ENCODE peak calls at places on chromosomes 11 and 22, in nine cellular contexts. A is sigmoid colon, W is stomach, G is SK-N-SH, T is HL-60, H is prostate gland, J is HCT116, K is K562, B is endothelial cell of umbilical vein. N is an unnamed sample.

GRCh38 chr11:34346551-34346950 is 11.3 kb downstream of the ABTB2 start:
- DNase-seq in A (no peak), W (no peak), G (peak; percentile 40), T (no peak), H (no peak), J (no peak), K (no peak), B (no peak), N (no peak)

GRCh38 chr22:35995772-35996171 is 32.9 kb downstream of the RBFOX2 start:
- DNase-seq in A (peak; percentile 95), W (peak; percentile 50), G (no peak), T (no peak), H (no peak), J (no peak), K (peak; percentile 11), B (peak; percentile 70), N (peak; percentile 94)

GRCh38 chr11:35352107-35352888 is 67.1 kb downstream of the SLC1A2 start:
- DNase-seq in A (no peak), W (peak; percentile 53), G (no peak), T (no peak), H (no peak), J (no peak), K (peak; percentile 36), B (no peak), N (no peak)

GRCh38 chr11:63478896-63479295 is 12.1 kb downstream of the PLAAT5 start:
- DNase-seq in A (peak; percentile 76), W (peak; percentile 54), G (peak; percentile 76), T (peak; percentile 73), H (peak; percentile 50), J (peak; percentile 68), K (peak; percentile 67), B (peak; percentile 79), N (no peak)

GRCh38 chr11:107011977-107012376 is 6.3 kb downstream of the GUCY1A2 start:
- DNase-seq in A (no peak), W (no peak), G (no peak), T (no peak), H (no peak), J (no peak), K (no peak), B (no peak), N (no peak)

GRCh38 chr22:49571326-49571725 is 256.3 kb downstream of the BRD1 start:
- DNase-seq in A (peak; percentile 22), W (peak; percentile 20), G (no peak), T (no peak), H (no peak), J (no peak), K (no peak), B (no peak), N (no peak)

GRCh38 chr11:100895449-100895848 is 208.4 kb downstream of the ARHGAP42 start:
- DNase-seq in A (no peak), W (no peak), G (no peak), T (no peak), H (no peak), J (no peak), K (no peak), B (no peak), N (no peak)

GRCh38 chr11:10374386-10374785 is 69.5 kb downstream of the ADM start:
- DNase-seq in A (no peak), W (no peak), G (no peak), T (no peak), H (no peak), J (no peak), K (no peak), B (no peak), N (peak; percentile 68)

GRCh38 chr22:30767656-30768055 is 73.0 kb downstream of the OSBP2 start:
- DNase-seq in A (no peak), W (no peak), G (no peak), T (no peak), H (no peak), J (no peak), K (no peak), B (no peak), N (no peak)

GRCh38 chr11:3205261-3206127 is 13.1 kb downstream of the MRGPRG start:
- DNase-seq in A (no peak), W (no peak), G (peak; percentile 27), T (no peak), H (no peak), J (no peak), K (no peak), B (no peak), N (no peak)

DNA sequence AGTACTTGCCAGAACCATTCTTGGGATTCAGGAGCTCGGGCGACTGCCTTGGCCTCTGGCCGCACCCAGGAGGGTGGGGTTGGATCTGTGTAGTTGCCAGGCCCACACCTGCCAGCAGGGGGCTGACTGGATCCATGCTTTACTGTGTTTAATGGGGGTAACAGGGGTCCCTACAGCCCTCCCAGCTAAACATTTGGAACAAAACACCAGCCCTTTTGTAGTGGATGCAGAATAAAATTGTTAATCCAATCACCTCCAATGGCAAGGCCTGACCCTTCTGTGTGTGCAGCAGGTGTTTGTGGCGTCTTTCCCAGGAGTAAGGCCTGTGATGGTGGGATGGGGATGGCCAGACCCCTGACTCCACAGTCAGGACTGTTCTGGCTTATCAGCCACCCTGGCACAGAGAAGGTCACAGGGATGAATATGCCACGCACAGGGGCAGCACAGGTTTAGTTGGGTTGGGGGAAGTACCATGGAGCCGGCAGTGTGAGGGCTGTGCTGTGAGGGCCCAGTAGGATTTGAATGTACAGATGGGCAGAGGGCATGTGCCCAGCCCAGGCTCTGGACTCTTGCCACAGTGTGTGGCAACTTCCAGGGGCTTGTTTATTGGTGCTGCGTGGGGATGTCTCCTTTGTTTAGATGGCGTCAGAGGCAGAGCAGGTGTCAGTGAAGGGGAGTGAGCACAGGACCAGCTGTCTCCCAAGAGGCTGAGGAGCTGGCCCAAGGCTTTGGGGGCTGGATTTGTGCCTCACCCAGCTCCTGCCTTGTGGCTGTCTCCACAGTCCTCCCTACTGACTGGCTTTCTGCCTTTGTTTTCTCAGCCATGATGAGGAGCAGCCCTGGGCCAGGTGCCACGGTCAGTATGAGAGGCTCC is 22.2 kb downstream of the SUN2 start:
- DNase-seq in A (peak; percentile 96), W (peak; percentile 77), G (peak; percentile 74), T (peak; percentile 31), H (peak; percentile 67), J (no peak), K (peak; percentile 58), B (peak; percentile 19), N (peak; percentile 95)
- TF ChIP-seq POLR2AphosphoS5 in A (peak; percentile 39), W (no peak), G (no peak), T (peak; percentile 58), H (peak; percentile 52), J (no peak), K (peak; percentile 19), B (peak; percentile 26), N (peak; percentile 82)

GRCh38 chr11:82890941-82891340 is 9.3 kb downstream of the PRCP start:
- DNase-seq in A (no peak), W (no peak), G (no peak), T (peak; percentile 35), H (no peak), J (no peak), K (no peak), B (no peak), N (no peak)

GRCh38 chr11:82895437-82896091 is 4.7 kb downstream of the PRCP start:
- DNase-seq in A (no peak), W (no peak), G (no peak), T (peak; percentile 42), H (no peak), J (no peak), K (no peak), B (no peak), N (no peak)

GRCh38 chr11:82889133-82890001 is 10.9 kb downstream of the PRCP start:
- DNase-seq in A (no peak), W (no peak), G (no peak), T (peak; percentile 81), H (no peak), J (no peak), K (no peak), B (peak; percentile 96), N (no peak)

GRCh38 chr11:82892611-82893169 is 7.5 kb downstream of the PRCP start:
- DNase-seq in A (no peak), W (no peak), G (no peak), T (no peak), H (no peak), J (no peak), K (no peak), B (no peak), N (no peak)

DNA sequence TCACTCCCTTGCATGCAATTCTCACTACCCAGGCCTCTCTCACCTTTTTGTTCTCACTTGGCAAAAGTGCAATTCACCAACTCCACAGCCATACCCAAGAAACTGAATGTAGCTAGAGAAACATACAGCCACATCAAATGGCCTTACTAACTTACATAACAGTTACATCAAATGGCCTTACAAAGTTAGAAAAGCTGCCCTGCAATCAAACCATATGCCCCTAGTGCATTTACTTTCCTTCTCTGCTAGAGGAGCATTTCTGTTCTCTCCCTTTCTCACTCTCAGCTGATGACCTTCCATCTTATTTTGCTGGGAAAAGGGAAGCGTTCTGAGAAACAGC is 10.3 kb downstream of the PRCP start:
- DNase-seq in A (no peak), W (no peak), G (no peak), T (no peak), H (no peak), J (no peak), K (no peak), B (no peak), N (no peak)
- H3K4me3 ChIP-seq in A (no peak overlapping the region), W (no peak overlapping the region), G (no peak overlapping the region), T (peak overlapping the region; percentile 11), H (no peak overlapping the region), J (no peak overlapping the region), K (no peak overlapping the region), B (no peak overlapping the region), N (no peak overlapping the region)

GRCh38 chr22:27170491-27170890 is 513.1 kb downstream of the MIAT start:
- DNase-seq in A (peak; percentile 81), W (no peak), G (no peak), T (no peak), H (no peak), J (peak; percentile 29), K (no peak), B (peak; percentile 36), N (no peak)
- TF ChIP-seq POLR2AphosphoS5 in A (no peak), W (no peak), G (no peak), T (no peak), H (peak; percentile 27), J (no peak), K (no peak), B (no peak), N (peak; percentile 29)

GRCh38 chr11:44566559-44566949 is 1.1 kb downstream of the CD82 start:
- DNase-seq in A (no peak), W (no peak), G (no peak), T (no peak), H (no peak), J (no peak), K (no peak), B (no peak), N (no peak)

GRCh38 chr11:44566952-44567875 is 1.8 kb downstream of the CD82 start:
- DNase-seq in A (peak; percentile 51), W (no peak), G (no peak), T (no peak), H (no peak), J (no peak), K (peak; percentile 2), B (no peak), N (no peak)

GRCh38 chr11:44564653-44565007 is 833 bp upstream of the CD82 start:
- DNase-seq in A (peak; percentile 94), W (peak; percentile 85), G (no peak), T (no peak), H (peak; percentile 92), J (no peak), K (peak; percentile 30), B (no peak), N (peak; percentile 95)

GRCh38 chr11:44565008-44565745 is at the start of gene CD82:
- DNase-seq in A (peak; percentile 100), W (peak; percentile 100), G (peak; percentile 99), T (peak; percentile 98), H (peak; percentile 100), J (peak; percentile 92), K (peak; percentile 98), B (peak; percentile 99), N (peak; percentile 100)

GRCh38 chr11:44565746-44566558 is 489 bp downstream of the CD82 start:
- DNase-seq in A (peak; percentile 60), W (no peak), G (no peak), T (no peak), H (no peak), J (no peak), K (no peak), B (no peak), N (no peak)
- H3K4me3 ChIP-seq in A (peak overlapping the region; percentile 56), W (peak overlapping the region; percentile 73), G (peak overlapping the region; percentile 58), T (peak overlapping the region; percentile 67), H (peak overlapping the region; percentile 56), J (peak overlapping the region; percentile 60), K (peak overlapping the region; percentile 41), B (no peak overlapping the region), N (peak overlapping the region; percentile 53)